ENCODE peak calls at places on chromosomes 6 and 20, in six cellular contexts. One of them, this sample, is unnamed.

GRCh38 chr6:26033942-26034354 is 53.3 kb upstream of the HFE start:
- DNase-seq in A549: no peak
- DNase-seq in IMR-90: no peak
- DNase-seq in thyroid gland: peak; percentile 63
- DNase-seq in uterus: peak; percentile 70
- DNase-seq in gastrocnemius medialis: no peak
- DNase-seq in this sample: no peak

GRCh38 chr6:6384520-6384919 is 64.1 kb upstream of the F13A1 start:
- DNase-seq in IMR-90: no peak
- DNase-seq in A549: no peak
- DNase-seq in thyroid gland: no peak
- DNase-seq in gastrocnemius medialis: no peak
- DNase-seq in uterus: no peak
- DNase-seq in this sample: no peak

GRCh38 chr6:162151050-162151658 is 576.4 kb downstream of the PRKN start:
- DNase-seq in A549: no peak
- DNase-seq in gastrocnemius medialis: peak; percentile 70
- DNase-seq in uterus: no peak
- DNase-seq in IMR-90: no peak
- DNase-seq in thyroid gland: no peak
- DNase-seq in this sample: no peak

GRCh38 chr6:26043389-26044139 is 43.7 kb upstream of the HFE start:
- DNase-seq in uterus: peak; percentile 71
- DNase-seq in thyroid gland: peak; percentile 77
- DNase-seq in IMR-90: peak; percentile 99
- DNase-seq in gastrocnemius medialis: peak; percentile 85
- DNase-seq in A549: peak; percentile 36
- DNase-seq in this sample: no peak

GRCh38 chr20:60680554-60680953 is 571.5 kb upstream of the CDH4 start:
- DNase-seq in IMR-90: no peak
- DNase-seq in A549: no peak
- DNase-seq in gastrocnemius medialis: no peak
- DNase-seq in thyroid gland: peak; percentile 61
- DNase-seq in uterus: no peak
- DNase-seq in this sample: no peak

GRCh38 chr20:64261138-64261537 is 5.6 kb downstream of the PCMTD2 start:
- DNase-seq in IMR-90: peak; percentile 55
- DNase-seq in uterus: no peak
- DNase-seq in thyroid gland: no peak
- DNase-seq in A549: no peak
- DNase-seq in gastrocnemius medialis: no peak
- DNase-seq in this sample: no peak

GRCh38 chr20:9215539-9215938 is 146.7 kb downstream of the PLCB4 start:
- DNase-seq in A549: no peak
- DNase-seq in IMR-90: no peak
- DNase-seq in gastrocnemius medialis: no peak
- DNase-seq in uterus: no peak
- DNase-seq in thyroid gland: no peak
- DNase-seq in this sample: no peak

GRCh38 chr6:36735110-36735971 is 37.7 kb downstream of the RAB44 start:
- DNase-seq in IMR-90: peak; percentile 76
- DNase-seq in gastrocnemius medialis: peak; percentile 55
- DNase-seq in uterus: peak; percentile 87
- DNase-seq in A549: no peak
- DNase-seq in thyroid gland: peak; percentile 77
- DNase-seq in this sample: no peak

GRCh38 chr20:25199473-25200265 is 4.2 kb downstream of the ENTPD6 start:
- DNase-seq in uterus: no peak
- DNase-seq in A549: no peak
- DNase-seq in gastrocnemius medialis: no peak
- DNase-seq in thyroid gland: no peak
- DNase-seq in IMR-90: no peak
- DNase-seq in this sample: no peak

GRCh38 chr6:52994789-52995078 is 350 bp downstream of the GSTA4 start:
- DNase-seq in IMR-90: peak; percentile 8
- DNase-seq in gastrocnemius medialis: peak; percentile 9
- DNase-seq in A549: no peak
- DNase-seq in thyroid gland: peak; percentile 38
- DNase-seq in uterus: peak; percentile 44
- DNase-seq in this sample: no peak

DNA sequence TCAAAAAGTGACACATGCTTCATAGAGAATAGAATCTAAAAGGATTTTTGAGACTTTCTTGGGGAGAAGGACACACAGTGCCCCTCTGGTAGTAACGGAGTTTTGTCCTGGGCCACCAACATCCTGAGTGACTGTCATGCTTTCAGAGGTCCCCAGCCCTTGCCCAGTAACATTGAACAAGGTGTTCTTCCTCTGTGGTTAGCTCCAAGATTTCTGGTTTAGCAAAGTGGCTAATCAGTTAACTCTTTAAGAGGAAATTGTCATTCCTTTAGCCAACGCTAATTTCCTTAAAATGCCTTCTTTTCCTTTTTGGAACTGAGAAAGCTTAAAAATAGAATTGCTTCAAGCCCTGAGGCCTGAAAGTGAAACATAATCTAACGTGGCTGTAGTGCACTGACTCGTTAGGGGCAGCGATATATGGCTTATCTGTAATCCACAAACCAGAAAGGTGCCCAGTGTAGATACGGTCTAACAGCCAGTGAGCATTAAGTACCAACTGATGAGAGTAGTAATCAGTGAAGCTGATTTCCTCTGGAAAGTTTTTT is 7.8 kb downstream of the E2F3 start:
- DNase-seq in thyroid gland: no peak
- DNase-seq in uterus: no peak
- DNase-seq in gastrocnemius medialis: no peak
- DNase-seq in A549: no peak
- DNase-seq in IMR-90: no peak
- DNase-seq in this sample: no peak
- TF ChIP-seq POLR2A in thyroid gland: no peak
- TF ChIP-seq POLR2A in uterus: no peak
- TF ChIP-seq POLR2A in gastrocnemius medialis: no peak
- TF ChIP-seq POLR2A in A549: no peak
- TF ChIP-seq POLR2A in IMR-90: no peak
- TF ChIP-seq POLR2A in this sample: no peak

GRCh38 chr20:49715466-49715865 is 1.8 kb upstream of the B4GALT5 start:
- DNase-seq in gastrocnemius medialis: no peak
- DNase-seq in A549: no peak
- DNase-seq in IMR-90: no peak
- DNase-seq in thyroid gland: no peak
- DNase-seq in uterus: no peak
- DNase-seq in this sample: no peak

GRCh38 chr20:49712118-49712517 is 1.6 kb downstream of the B4GALT5 start:
- DNase-seq in uterus: no peak
- DNase-seq in gastrocnemius medialis: no peak
- DNase-seq in A549: no peak
- DNase-seq in IMR-90: no peak
- DNase-seq in thyroid gland: no peak
- DNase-seq in this sample: no peak

GRCh38 chr20:49713779-49714712 is at the start of gene B4GALT5:
- DNase-seq in gastrocnemius medialis: peak; percentile 27
- DNase-seq in IMR-90: peak; percentile 72
- DNase-seq in thyroid gland: peak; percentile 72
- DNase-seq in uterus: peak; percentile 76
- DNase-seq in A549: peak; percentile 41
- DNase-seq in this sample: no peak

GRCh38 chr20:49711331-49711987 is 2.2 kb downstream of the B4GALT5 start:
- DNase-seq in thyroid gland: no peak
- DNase-seq in gastrocnemius medialis: no peak
- DNase-seq in uterus: no peak
- DNase-seq in IMR-90: no peak
- DNase-seq in A549: no peak
- DNase-seq in this sample: no peak

GRCh38 chr20:49712918-49713778 is 530 bp downstream of the B4GALT5 start:
- DNase-seq in IMR-90: peak; percentile 17
- DNase-seq in uterus: peak; percentile 41
- DNase-seq in gastrocnemius medialis: no peak
- DNase-seq in A549: peak; percentile 27
- DNase-seq in thyroid gland: peak; percentile 45
- DNase-seq in this sample: no peak
- TF ChIP-seq POLR2A in IMR-90: no peak
- TF ChIP-seq POLR2A in uterus: no peak
- TF ChIP-seq POLR2A in gastrocnemius medialis: no peak
- TF ChIP-seq POLR2A in A549: no peak
- TF ChIP-seq POLR2A in thyroid gland: no peak
- TF ChIP-seq POLR2A in this sample: no peak

DNA sequence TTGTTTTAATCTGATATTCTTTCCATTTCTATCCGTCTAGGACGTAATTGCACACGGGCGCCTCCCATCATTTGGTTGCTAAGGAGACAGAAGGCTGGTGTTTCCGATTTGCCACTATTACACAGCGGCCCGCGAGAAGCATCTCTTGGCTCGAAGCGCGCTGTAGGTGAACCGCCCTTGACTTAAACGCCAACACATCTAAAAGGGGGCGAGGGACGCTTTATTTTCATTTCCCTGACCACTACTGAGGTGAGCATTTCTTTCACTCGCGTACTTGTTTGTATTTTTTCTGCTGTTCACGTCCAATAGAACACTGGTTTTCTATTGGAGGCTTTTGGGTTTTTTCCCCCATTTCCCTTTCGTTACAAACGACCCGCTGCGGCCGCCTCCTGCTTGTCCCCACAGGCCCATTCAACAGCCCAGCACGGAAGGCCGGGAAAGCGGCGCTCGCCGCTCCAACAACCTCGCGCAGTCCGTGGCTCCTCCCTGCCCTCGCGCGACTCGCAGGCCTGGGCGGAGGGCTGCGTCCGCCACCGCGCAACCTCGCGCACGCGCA is 505 bp upstream of the WRNIP1 start:
- DNase-seq in thyroid gland: peak; percentile 47
- DNase-seq in IMR-90: peak; percentile 70
- DNase-seq in A549: peak; percentile 47
- DNase-seq in gastrocnemius medialis: no peak
- DNase-seq in uterus: peak; percentile 46
- DNase-seq in this sample: peak; percentile 86
- TF ChIP-seq POLR2A in thyroid gland: no peak
- TF ChIP-seq POLR2A in IMR-90: peak; percentile 93
- TF ChIP-seq POLR2A in A549: peak; percentile 79
- TF ChIP-seq POLR2A in gastrocnemius medialis: no peak
- TF ChIP-seq POLR2A in uterus: no peak
- TF ChIP-seq POLR2A in this sample: peak; percentile 48

GRCh38 chr6:166381733-166382499 is 824 bp downstream of the MPC1 start:
- DNase-seq in gastrocnemius medialis: peak; percentile 72
- DNase-seq in thyroid gland: peak; percentile 92
- DNase-seq in uterus: peak; percentile 54
- DNase-seq in IMR-90: peak; percentile 46
- DNase-seq in A549: peak; percentile 22
- DNase-seq in this sample: no peak

GRCh38 chr6:166382933-166383816 is at the start of gene MPC1:
- DNase-seq in A549: peak; percentile 87
- DNase-seq in IMR-90: peak; percentile 92
- DNase-seq in uterus: peak; percentile 97
- DNase-seq in thyroid gland: peak; percentile 98
- DNase-seq in gastrocnemius medialis: peak; percentile 92
- DNase-seq in this sample: peak; percentile 75

GRCh38 chr6:166381381-166381732 is 1.4 kb downstream of the MPC1 start:
- DNase-seq in A549: no peak
- DNase-seq in uterus: no peak
- DNase-seq in IMR-90: no peak
- DNase-seq in gastrocnemius medialis: no peak
- DNase-seq in thyroid gland: no peak
- DNase-seq in this sample: no peak

GRCh38 chr6:166379800-166380199 is 2.9 kb downstream of the MPC1 start:
- DNase-seq in gastrocnemius medialis: peak; percentile 44
- DNase-seq in thyroid gland: peak; percentile 16
- DNase-seq in A549: no peak
- DNase-seq in IMR-90: no peak
- DNase-seq in uterus: no peak
- DNase-seq in this sample: no peak

GRCh38 chr6:166382500-166382932 is 224 bp downstream of the MPC1 start:
- DNase-seq in thyroid gland: no peak
- DNase-seq in gastrocnemius medialis: no peak
- DNase-seq in A549: no peak
- DNase-seq in uterus: no peak
- DNase-seq in IMR-90: no peak
- DNase-seq in this sample: no peak
- TF ChIP-seq POLR2A in thyroid gland: peak; percentile 6
- TF ChIP-seq POLR2A in gastrocnemius medialis: peak; percentile 89
- TF ChIP-seq POLR2A in A549: no peak
- TF ChIP-seq POLR2A in uterus: no peak
- TF ChIP-seq POLR2A in IMR-90: no peak
- TF ChIP-seq POLR2A in this sample: no peak

DNA sequence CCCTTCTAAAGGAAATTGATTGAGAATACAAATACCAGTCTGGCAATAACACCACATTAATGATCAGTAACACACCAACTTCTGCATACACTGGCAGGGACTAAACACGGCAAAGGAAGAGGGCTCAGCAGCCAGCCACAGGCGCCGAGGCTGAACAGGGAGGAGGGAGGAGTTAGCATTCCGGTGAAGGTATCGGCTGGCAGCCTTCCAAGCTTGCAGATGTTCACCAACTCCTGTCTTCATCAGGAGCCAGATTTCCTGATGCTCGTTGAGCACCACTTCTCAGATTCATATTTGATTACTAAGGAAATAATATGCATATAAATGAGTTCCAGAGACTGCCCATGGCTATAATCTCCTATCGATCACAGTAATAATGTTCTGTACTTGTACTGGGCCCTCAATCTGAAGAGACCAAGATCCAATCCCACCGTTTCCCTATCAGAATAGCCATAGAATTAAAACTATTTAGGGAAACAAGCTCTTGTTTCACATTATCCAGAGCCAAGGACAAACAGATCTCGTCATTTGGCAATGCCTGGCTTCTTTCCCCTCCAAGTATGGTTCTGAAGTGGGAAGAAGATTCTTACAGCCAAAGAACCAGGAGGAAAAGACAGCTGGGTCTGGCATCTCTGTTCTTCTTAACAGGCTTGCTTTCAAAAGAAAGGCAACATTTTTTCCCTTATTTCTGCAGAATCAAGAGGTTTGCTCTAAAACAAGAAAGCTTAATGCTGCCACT is 42.2 kb downstream of the GFOD1 start:
- DNase-seq in A549: no peak
- DNase-seq in uterus: peak; percentile 49
- DNase-seq in IMR-90: peak; percentile 64
- DNase-seq in thyroid gland: peak; percentile 80
- DNase-seq in gastrocnemius medialis: peak; percentile 64
- DNase-seq in this sample: no peak
- TF ChIP-seq POLR2A in A549: no peak
- TF ChIP-seq POLR2A in uterus: no peak
- TF ChIP-seq POLR2A in IMR-90: no peak
- TF ChIP-seq POLR2A in thyroid gland: no peak
- TF ChIP-seq POLR2A in gastrocnemius medialis: no peak
- TF ChIP-seq POLR2A in this sample: no peak

DNA sequence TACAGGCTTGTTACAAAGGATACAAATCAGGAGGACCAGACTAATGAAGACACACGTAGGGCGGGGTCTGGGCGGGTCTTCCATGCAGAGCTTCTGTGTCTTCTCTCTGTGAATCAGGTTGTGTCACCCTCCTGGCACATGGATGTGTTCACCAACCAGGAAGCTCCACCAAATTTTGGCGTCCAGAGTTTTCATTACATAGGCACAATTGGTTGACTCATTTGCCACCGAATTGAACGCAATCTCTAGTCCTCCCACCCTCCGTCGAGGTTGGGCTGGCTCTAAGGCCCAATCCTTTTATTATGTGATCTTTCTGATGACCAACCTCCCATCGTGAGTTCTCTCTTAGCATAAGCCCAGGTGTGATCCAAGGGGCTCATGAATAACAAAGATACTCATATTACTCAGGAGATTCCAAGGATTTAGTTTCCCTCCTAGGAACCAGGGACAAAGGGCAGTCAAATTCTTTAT is 36.3 kb upstream of the DDR1 start:
- DNase-seq in IMR-90: no peak
- DNase-seq in A549: no peak
- DNase-seq in thyroid gland: no peak
- DNase-seq in uterus: no peak
- DNase-seq in gastrocnemius medialis: no peak
- DNase-seq in this sample: no peak
- TF ChIP-seq POLR2A in IMR-90: no peak
- TF ChIP-seq POLR2A in A549: no peak
- TF ChIP-seq POLR2A in thyroid gland: no peak
- TF ChIP-seq POLR2A in uterus: no peak
- TF ChIP-seq POLR2A in gastrocnemius medialis: no peak
- TF ChIP-seq POLR2A in this sample: no peak

GRCh38 chr6:111604259-111605099 is 1.2 kb downstream of the TRAF3IP2 start:
- DNase-seq in A549: no peak
- DNase-seq in gastrocnemius medialis: peak; percentile 80
- DNase-seq in IMR-90: peak; percentile 80
- DNase-seq in uterus: peak; percentile 80
- DNase-seq in thyroid gland: peak; percentile 62
- DNase-seq in this sample: no peak
- TF ChIP-seq POLR2A in A549: no peak
- TF ChIP-seq POLR2A in gastrocnemius medialis: peak; percentile 43
- TF ChIP-seq POLR2A in IMR-90: no peak
- TF ChIP-seq POLR2A in uterus: peak; percentile 48
- TF ChIP-seq POLR2A in thyroid gland: no peak
- TF ChIP-seq POLR2A in this sample: peak; percentile 48